ENCODE peak calls at places on chromosomes 13 and 19, in four cellular contexts. One of them, this sample, is unnamed.
A peak's percentile ranks its signal among the peaks of the same experiment; 100 is the strongest.

GRCh38 chr13:20340759-20341161 is 108.6 kb upstream of the GJB6 start:
- DNase-seq in uterus: no peak
- DNase-seq in transverse colon: no peak
- DNase-seq in testis: no peak
- DNase-seq in this sample: no peak

GRCh38 chr13:30763786-30764440 is 28.6 kb downstream of the ALOX5AP start:
- DNase-seq in uterus: no peak
- DNase-seq in transverse colon: no peak
- DNase-seq in testis: no peak
- DNase-seq in this sample: no peak

GRCh38 chr19:41706741-41707501 is 1.5 kb upstream of the CEACAM5 start:
- DNase-seq in uterus: no peak
- DNase-seq in transverse colon: peak; percentile 87
- DNase-seq in testis: peak; percentile 48
- DNase-seq in this sample: peak; percentile 75

GRCh38 chr13:59391696-59392095 is 772.0 kb downstream of the DIAPH3 start:
- DNase-seq in uterus: peak; percentile 16
- DNase-seq in transverse colon: peak; percentile 49
- DNase-seq in testis: peak; percentile 62
- DNase-seq in this sample: no peak

GRCh38 chr13:31530883-31531282 is 208.4 kb upstream of the RXFP2 start:
- DNase-seq in uterus: no peak
- DNase-seq in transverse colon: no peak
- DNase-seq in testis: no peak
- DNase-seq in this sample: no peak

GRCh38 chr13:48983331-48983730 is 7.6 kb downstream of the FNDC3A start:
- DNase-seq in uterus: no peak
- DNase-seq in transverse colon: no peak
- DNase-seq in testis: no peak
- DNase-seq in this sample: no peak

GRCh38 chr19:4197625-4198466 is 15.4 kb downstream of the ANKRD24 start:
- DNase-seq in uterus: no peak
- DNase-seq in transverse colon: no peak
- DNase-seq in testis: no peak
- DNase-seq in this sample: no peak

GRCh38 chr19:55426042-55426441 is 17.1 kb downstream of the SHISA7 start:
- DNase-seq in uterus: no peak
- DNase-seq in transverse colon: no peak
- DNase-seq in testis: peak; percentile 48
- DNase-seq in this sample: no peak

GRCh38 chr13:97615266-97615665 is 181.3 kb downstream of the RAP2A start:
- DNase-seq in uterus: no peak
- DNase-seq in transverse colon: no peak
- DNase-seq in testis: no peak
- DNase-seq in this sample: no peak

GRCh38 chr19:4069331-4069959 is 2.7 kb upstream of the ZBTB7A start:
- DNase-seq in uterus: no peak
- DNase-seq in transverse colon: peak; percentile 62
- DNase-seq in testis: no peak
- DNase-seq in this sample: peak; percentile 56

GRCh38 chr13:86000546-86000945 is 201.3 kb upstream of the SLITRK6 start:
- DNase-seq in uterus: no peak
- DNase-seq in transverse colon: no peak
- DNase-seq in testis: no peak
- DNase-seq in this sample: no peak

GRCh38 chr13:110293037-110293436 is 13.9 kb downstream of the COL4A1 start:
- DNase-seq in uterus: peak; percentile 7
- DNase-seq in transverse colon: no peak
- DNase-seq in testis: no peak
- DNase-seq in this sample: no peak

DNA sequence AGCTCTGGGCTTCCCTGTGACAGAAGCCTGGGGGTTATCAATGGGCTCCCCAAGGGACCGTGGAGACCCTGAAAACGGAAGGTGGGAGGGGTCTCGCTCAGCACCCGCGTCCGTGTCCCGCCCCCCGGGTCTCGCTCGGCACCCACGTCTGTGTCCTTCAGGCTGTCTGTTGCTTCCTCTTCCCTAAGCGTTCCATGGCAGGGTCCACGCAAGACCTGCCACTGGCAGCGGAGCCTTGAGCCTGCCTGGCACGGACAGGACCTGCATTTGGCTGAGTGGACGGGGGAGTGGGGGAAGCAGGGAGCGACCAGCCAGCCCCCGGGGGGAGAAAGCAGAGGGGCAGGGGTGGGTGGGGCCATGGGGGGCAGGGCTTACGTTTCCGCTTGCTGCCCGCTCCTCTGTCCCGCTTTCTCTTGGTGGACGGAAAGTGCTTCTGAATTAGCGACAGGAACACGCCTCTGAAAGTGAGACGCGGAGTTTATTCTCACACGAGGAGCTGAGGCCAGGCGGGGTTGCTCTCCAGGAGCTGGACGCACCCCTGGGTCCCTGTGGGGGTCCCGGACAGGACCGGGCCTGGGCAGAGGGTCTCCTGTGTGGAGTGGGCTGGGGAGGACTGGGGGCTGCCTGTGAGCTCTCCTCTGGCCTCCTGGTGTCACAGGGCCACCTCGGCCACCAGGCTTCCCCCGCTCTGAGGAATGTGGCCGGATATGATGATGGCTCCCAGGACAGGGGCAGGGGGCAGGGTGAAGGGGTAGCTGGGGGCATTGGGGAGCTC is 12.0 kb downstream of the GPX4 start:
- DNase-seq in uterus: no peak
- DNase-seq in transverse colon: no peak
- DNase-seq in testis: no peak
- DNase-seq in this sample: no peak
- TF ChIP-seq POLR2A in uterus: no peak
- TF ChIP-seq POLR2A in transverse colon: no peak
- TF ChIP-seq POLR2A in testis: no peak
- TF ChIP-seq POLR2A in this sample: no peak

GRCh38 chr19:30449673-30450072 is 77.5 kb downstream of the ZNF536 start:
- DNase-seq in uterus: no peak
- DNase-seq in transverse colon: no peak
- DNase-seq in testis: no peak
- DNase-seq in this sample: no peak
- H3K4me3 ChIP-seq in uterus: peak overlapping the region; percentile 27
- H3K4me3 ChIP-seq in transverse colon: no peak overlapping the region
- H3K4me3 ChIP-seq in testis: no peak overlapping the region
- H3K4me3 ChIP-seq in this sample: no peak overlapping the region

GRCh38 chr19:47049307-47049700 is 880 bp upstream of the TMEM160 start:
- DNase-seq in uterus: no peak
- DNase-seq in transverse colon: no peak
- DNase-seq in testis: no peak
- DNase-seq in this sample: no peak

GRCh38 chr19:47045867-47046470 is 2.5 kb downstream of the TMEM160 start:
- DNase-seq in uterus: no peak
- DNase-seq in transverse colon: no peak
- DNase-seq in testis: no peak
- DNase-seq in this sample: no peak

GRCh38 chr19:47044946-47045866 is 3.2 kb downstream of the TMEM160 start:
- DNase-seq in uterus: no peak
- DNase-seq in transverse colon: no peak
- DNase-seq in testis: no peak
- DNase-seq in this sample: no peak

GRCh38 chr19:47047272-47047930 is 1.0 kb downstream of the TMEM160 start:
- DNase-seq in uterus: no peak
- DNase-seq in transverse colon: no peak
- DNase-seq in testis: no peak
- DNase-seq in this sample: no peak

DNA sequence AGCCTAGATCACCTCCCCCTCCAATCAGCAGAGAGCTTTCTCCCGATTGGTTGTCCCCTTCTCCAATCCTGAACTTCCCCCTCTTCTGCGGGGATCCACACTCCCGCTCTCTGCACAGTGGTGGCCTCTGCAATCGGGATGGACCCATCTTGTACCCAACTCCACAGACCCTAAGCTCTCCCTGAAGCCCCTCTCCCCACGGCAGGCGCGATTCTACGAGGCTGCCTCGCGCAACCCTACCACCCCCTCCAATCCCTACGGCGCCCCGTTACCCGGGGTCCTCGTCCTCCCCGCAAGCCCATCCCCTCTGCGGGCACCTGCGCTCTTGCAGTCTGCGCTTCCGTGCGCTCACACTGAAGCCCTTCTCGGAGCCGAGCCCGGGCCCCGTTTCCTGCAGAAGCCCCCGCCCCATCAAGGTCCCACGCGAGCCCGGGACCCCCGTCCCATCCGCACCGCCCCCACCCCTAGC is 459 bp downstream of the TMEM160 start:
- DNase-seq in uterus: peak; percentile 85
- DNase-seq in transverse colon: peak; percentile 83
- DNase-seq in testis: peak; percentile 95
- DNase-seq in this sample: peak; percentile 78
- H3K27ac ChIP-seq in uterus: peak overlapping the region; percentile 65
- H3K27ac ChIP-seq in transverse colon: peak overlapping the region; percentile 95
- H3K27ac ChIP-seq in testis: no peak overlapping the region
- H3K27ac ChIP-seq in this sample: peak overlapping the region; percentile 56

GRCh38 chr19:46860846-46861690 is at the start of gene ARHGAP35:
- DNase-seq in uterus: peak; percentile 30
- DNase-seq in transverse colon: peak; percentile 43
- DNase-seq in testis: no peak
- DNase-seq in this sample: peak; percentile 72
- TF ChIP-seq POLR2A in uterus: peak; percentile 37
- TF ChIP-seq POLR2A in transverse colon: no peak
- TF ChIP-seq POLR2A in testis: no peak
- TF ChIP-seq POLR2A in this sample: no peak

GRCh38 chr19:18232540-18233223 is 6.4 kb upstream of the PDE4C start:
- DNase-seq in uterus: no peak
- DNase-seq in transverse colon: no peak
- DNase-seq in testis: no peak
- DNase-seq in this sample: no peak
- H3K4me3 ChIP-seq in uterus: no peak overlapping the region
- H3K4me3 ChIP-seq in transverse colon: no peak overlapping the region
- H3K4me3 ChIP-seq in testis: peak overlapping the region; percentile 30
- H3K4me3 ChIP-seq in this sample: no peak overlapping the region

DNA sequence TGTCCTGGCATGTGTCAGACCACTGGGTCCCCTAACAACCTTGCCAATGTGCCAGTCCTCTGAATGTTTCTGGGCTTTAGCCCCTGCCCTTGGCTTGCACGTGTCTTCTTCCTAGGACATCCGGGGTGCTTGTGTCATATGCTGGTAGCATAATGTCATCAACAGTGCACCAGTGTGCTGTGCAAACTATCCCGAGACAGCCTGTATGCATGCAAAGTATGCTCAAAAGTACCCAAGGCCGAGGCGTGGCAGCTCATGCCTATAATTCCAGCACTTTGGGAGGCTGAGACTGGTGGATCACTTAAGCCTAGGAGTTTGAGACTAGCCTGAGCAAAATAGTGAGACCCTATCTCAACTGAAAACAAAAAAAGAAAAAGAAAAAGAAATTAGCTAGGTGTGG is 20.8 kb upstream of the C19orf12 start:
- DNase-seq in uterus: no peak
- DNase-seq in transverse colon: no peak
- DNase-seq in testis: no peak
- DNase-seq in this sample: no peak
- H3K27ac ChIP-seq in uterus: no peak overlapping the region
- H3K27ac ChIP-seq in transverse colon: no peak overlapping the region
- H3K27ac ChIP-seq in testis: no peak overlapping the region
- H3K27ac ChIP-seq in this sample: no peak overlapping the region